ENCODE peak calls at places on chromosomes 5 and 9, in eight cellular contexts. X is type B pancreatic cell, Z is MCF 10A, R is fibroblast of lung, Y is progenitor cell of endocrine pancreas, G is tibial artery, O is AG09319, N is Panc1. L is an unnamed sample.

GRCh38 chr9:37311938-37312730 is 110.4 kb upstream of the GRHPR start:
- DNase-seq in G (no peak), Y (no peak), N (no peak), O (no peak), Z (peak), X (no peak), R (peak), L (no peak)

GRCh38 chr9:35734096-35734495 is 1.6 kb downstream of the CREB3 start:
- DNase-seq in O (no peak), G (no peak), Z (no peak), Y (no peak), R (no peak), X (no peak), N (no peak), L (no peak)

GRCh38 chr5:104218200-104218599 is 655.6 kb upstream of the NUDT12 start:
- DNase-seq in O (no peak), X (no peak), G (no peak), Z (no peak), N (no peak), R (no peak), Y (no peak), L (no peak)

GRCh38 chr5:73376618-73377170 is 71.9 kb downstream of the FOXD1 start:
- DNase-seq in G (no peak), O (no peak), Z (no peak), R (peak), X (no peak), Y (no peak), N (no peak), L (no peak)

GRCh38 chr9:73680831-73681230 is 529.2 kb downstream of the ANXA1 start:
- DNase-seq in N (no peak), G (no peak), R (no peak), X (no peak), Y (no peak), Z (no peak), O (no peak), L (no peak)

GRCh38 chr5:130066644-130067043 is 162.4 kb downstream of the CHSY3 start:
- DNase-seq in Y (no peak), R (peak), Z (no peak), N (no peak), G (no peak), X (no peak), O (no peak), L (no peak)

GRCh38 chr9:9494334-9494733 is 1118.5 kb downstream of the PTPRD start:
- DNase-seq in G (no peak), R (no peak), Y (no peak), O (no peak), Z (no peak), N (no peak), X (no peak), L (no peak)

GRCh38 chr9:123686131-123686848 is 243.6 kb downstream of the DENND1A start:
- DNase-seq in Z (peak), Y (no peak), N (no peak), X (no peak), R (peak), O (no peak), G (no peak), L (no peak)

GRCh38 chr5:61603211-61603908 is 271.3 kb downstream of the ZSWIM6 start:
- DNase-seq in O (no peak), G (no peak), Y (no peak), X (no peak), Z (peak), R (peak), N (no peak), L (no peak)

GRCh38 chr5:1641560-1642166 is 117.9 kb upstream of the LPCAT1 start:
- DNase-seq in G (peak), Y (peak), R (peak), X (no peak), O (peak), N (peak), Z (peak), L (no peak)

GRCh38 chr9:99430301-99430700 is 208.2 kb downstream of the SEC61B start:
- DNase-seq in X (no peak), Z (no peak), Y (no peak), O (no peak), R (peak), N (no peak), G (no peak), L (no peak)

GRCh38 chr5:60023255-60023654 is 129.7 kb upstream of the PDE4D start:
- DNase-seq in Z (no peak), G (no peak), O (no peak), R (peak), Y (no peak), N (no peak), X (no peak), L (no peak)

GRCh38 chr5:92800360-92800759 is 780.7 kb downstream of the NR2F1-AS1 start:
- DNase-seq in X (no peak), O (peak), Z (peak), Y (no peak), R (peak), N (no peak), G (no peak), L (no peak)

GRCh38 chr5:81751836-81752643 is 1.1 kb upstream of the SSBP2 start:
- DNase-seq in O (no peak), R (no peak), Z (peak), N (no peak), G (peak), Y (no peak), X (no peak), L (no peak)

GRCh38 chr9:134187821-134188420 is 23.6 kb upstream of the RNU6ATAC start:
- DNase-seq in Y (no peak), G (peak), X (no peak), N (no peak), Z (no peak), O (no peak), R (no peak), L (no peak)

GRCh38 chr9:7777776-7778175 is 21.8 kb downstream of the DMAC1 start:
- DNase-seq in O (no peak), N (no peak), R (no peak), Z (peak), G (no peak), X (no peak), Y (no peak), L (no peak)

GRCh38 chr5:565782-566445 is 41.7 kb upstream of the SLC9A3 start:
- DNase-seq in N (no peak), R (peak), Z (no peak), G (peak), Y (no peak), X (no peak), O (no peak), L (peak)

GRCh38 chr5:142871880-142872200 is 101.7 kb downstream of the ARHGAP26 start:
- DNase-seq in G (no peak), O (no peak), Y (no peak), Z (no peak), N (no peak), R (no peak), X (no peak), L (no peak)

DNA sequence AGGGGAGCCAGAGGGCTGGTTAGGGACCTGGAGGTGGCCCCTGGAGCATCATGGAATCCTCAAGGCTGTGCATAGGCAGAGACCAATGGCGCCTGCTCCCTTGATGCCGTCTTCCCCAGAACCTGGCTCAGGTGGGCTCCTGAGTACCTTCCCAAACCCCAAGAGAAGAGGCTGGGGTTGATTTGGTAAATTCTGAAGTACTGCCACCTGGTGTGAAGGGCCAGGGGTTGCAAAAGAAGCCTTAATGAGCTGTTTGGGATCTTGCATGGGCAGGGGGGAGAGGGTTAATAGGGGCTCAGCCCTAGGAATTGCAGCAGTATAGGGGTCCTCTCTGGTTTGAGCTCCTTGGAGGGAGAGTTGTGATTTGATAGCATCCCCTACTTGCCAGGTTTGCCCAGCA is 52.1 kb downstream of the CYSTM1 start:
- DNase-seq in Y (no peak), N (no peak), R (no peak), G (no peak), Z (no peak), X (no peak), O (no peak), L (no peak)
- TF ChIP-seq CTCF in Y (no peak), N (no peak), R (no peak), G (no peak), Z (peak), X (no peak), O (no peak), L (no peak)

DNA sequence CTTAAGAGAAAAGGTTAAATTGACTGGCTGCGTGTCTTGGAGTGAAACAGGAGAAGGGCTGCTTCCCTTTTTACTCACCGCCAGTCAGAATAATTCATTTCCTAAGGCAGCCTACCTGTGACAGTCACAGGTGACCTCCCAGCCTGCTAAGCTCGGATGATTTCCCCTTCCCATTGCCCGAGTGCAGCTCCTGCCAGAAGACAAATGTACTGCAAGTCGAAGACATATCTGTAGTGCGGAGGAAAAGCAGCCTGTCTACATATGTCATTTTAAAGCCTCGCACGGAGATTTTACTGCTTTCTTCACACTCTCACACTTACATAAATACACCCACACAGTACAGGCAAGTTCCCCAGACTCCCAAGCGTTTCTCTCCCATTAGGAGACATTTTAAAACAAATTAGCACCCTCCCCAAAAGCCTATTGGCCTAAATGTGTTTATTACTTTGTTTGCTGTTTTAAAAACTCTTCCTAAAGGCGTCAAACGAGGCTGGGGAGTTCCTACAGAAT is 665.7 kb upstream of the ZNF608 start:
- DNase-seq in R (peak), N (no peak), Y (no peak), X (no peak), Z (peak), O (no peak), G (no peak), L (no peak)
- TF ChIP-seq CTCF in R (no peak), N (no peak), Y (no peak), X (no peak), Z (peak), O (peak), G (no peak), L (no peak)

GRCh38 chr5:138065102-138065501 is 18.7 kb upstream of the WNT8A start:
- DNase-seq in N (no peak), G (no peak), Z (no peak), Y (no peak), O (no peak), R (no peak), X (no peak), L (no peak)
- TF ChIP-seq CTCF in N (peak), G (no peak), Z (peak), Y (peak), O (peak), R (peak), X (peak), L (peak)

GRCh38 chr5:141135718-141136266 is 786 bp downstream of the PCDHB5 start:
- DNase-seq in G (no peak), N (no peak), O (no peak), R (no peak), Y (no peak), Z (no peak), X (no peak), L (peak)

GRCh38 chr5:141135030-141135717 is at the start of gene PCDHB5:
- DNase-seq in O (no peak), G (no peak), X (no peak), Y (no peak), Z (peak), R (peak), N (no peak), L (no peak)
- TF ChIP-seq CTCF in O (peak), G (peak), X (peak), Y (peak), Z (peak), R (peak), N (peak), L (peak)

GRCh38 chr5:77347435-77348098 is 137.1 kb downstream of the PDE8B start:
- DNase-seq in Y (no peak), O (no peak), X (no peak), N (no peak), Z (no peak), G (no peak), R (no peak), L (no peak)
- TF ChIP-seq CTCF in Y (no peak), O (no peak), X (no peak), N (no peak), Z (no peak), G (no peak), R (no peak), L (no peak)

DNA sequence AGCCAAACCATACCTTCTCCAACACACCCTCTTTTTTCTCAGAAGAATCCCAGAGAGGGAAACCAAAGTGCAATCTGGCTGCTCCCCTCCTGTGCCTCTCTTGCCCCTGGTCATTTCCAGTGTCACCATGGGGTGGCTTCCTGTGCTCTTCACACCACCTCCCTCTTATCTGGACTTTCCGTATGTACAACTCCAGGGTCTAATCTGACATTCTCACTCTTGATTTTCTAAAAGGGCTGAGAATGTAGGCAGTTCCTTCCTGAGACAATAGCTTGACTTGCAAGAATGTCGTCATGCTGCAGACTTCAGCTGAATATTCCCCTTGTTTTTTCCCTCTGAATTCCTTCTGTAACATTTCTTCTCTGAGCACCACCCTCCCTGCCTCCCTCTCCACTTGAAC is 110.2 kb downstream of the FBXL7 start:
- DNase-seq in Y (no peak), N (no peak), G (no peak), O (no peak), Z (no peak), X (no peak), R (no peak), L (no peak)
- TF ChIP-seq CTCF in Y (no peak), N (no peak), G (no peak), O (no peak), Z (no peak), X (no peak), R (no peak), L (no peak)

GRCh38 chr9:132694144-132694543 is 23.9 kb downstream of the GTF3C4 start:
- DNase-seq in Y (no peak), X (no peak), G (no peak), O (no peak), N (no peak), Z (no peak), R (peak), L (no peak)
- TF ChIP-seq CTCF in Y (peak), X (peak), G (no peak), O (no peak), N (peak), Z (no peak), R (no peak), L (no peak)